ENCODE peak calls at places on chromosomes 16 and 17, in six cellular contexts. A, W, V, F, M and Q are unnamed samples.
A peak's percentile ranks its signal among the peaks of the same experiment; 100 is the strongest.

GRCh38 chr17:4407851-4408250 is 25.9 kb upstream of the SPNS3 start:
- DNase-seq in A (no peak), W (no peak), V (no peak), F (no peak), M (no peak), Q (no peak)

GRCh38 chr16:11165894-11166665 is 89.9 kb downstream of the SOCS1 start:
- DNase-seq in A (no peak), W (no peak), V (no peak), F (no peak), M (no peak), Q (no peak)

GRCh38 chr17:60416368-60416925 is 5.8 kb upstream of the CHCT1 start:
- DNase-seq in A (no peak), W (no peak), V (no peak), F (no peak), M (no peak), Q (no peak)

GRCh38 chr17:12667299-12667958 is 1.7 kb downstream of the MYOCD start:
- DNase-seq in A (peak; percentile 5), W (peak; percentile 90), V (no peak), F (peak; percentile 30), M (no peak), Q (peak; percentile 13)

GRCh38 chr16:2468142-2468724 is 2.9 kb upstream of the NTN3 start:
- DNase-seq in A (peak; percentile 14), W (no peak), V (no peak), F (no peak), M (no peak), Q (no peak)

GRCh38 chr17:67221062-67221998 is 23.7 kb downstream of the HELZ start:
- DNase-seq in A (peak; percentile 63), W (peak; percentile 69), V (no peak), F (peak; percentile 48), M (no peak), Q (no peak)

GRCh38 chr16:86371083-86371803 is 139.1 kb upstream of the FOXF1 start:
- DNase-seq in A (no peak), W (no peak), V (no peak), F (no peak), M (no peak), Q (no peak)

GRCh38 chr16:3983081-3983520 is 102.6 kb upstream of the CREBBP start:
- DNase-seq in A (peak; percentile 72), W (peak; percentile 81), V (peak; percentile 82), F (peak; percentile 88), M (peak; percentile 76), Q (no peak)

GRCh38 chr16:65392831-65393565 is 271.1 kb upstream of the CDH11 start:
- DNase-seq in A (no peak), W (no peak), V (no peak), F (no peak), M (no peak), Q (no peak)

GRCh38 chr17:38584350-38584925 is 21.3 kb downstream of the SRCIN1 start:
- DNase-seq in A (peak; percentile 28), W (peak; percentile 80), V (peak; percentile 80), F (peak; percentile 53), M (peak; percentile 85), Q (no peak)

GRCh38 chr16:14215941-14216340 is 144.8 kb downstream of the MRTFB start:
- DNase-seq in A (no peak), W (no peak), V (no peak), F (no peak), M (no peak), Q (no peak)

GRCh38 chr16:54281535-54282201 is 4.9 kb downstream of the IRX3 start:
- DNase-seq in A (no peak), W (no peak), V (no peak), F (no peak), M (peak; percentile 68), Q (no peak)

GRCh38 chr17:7356072-7356549 is 1.2 kb downstream of the TMEM95 start:
- DNase-seq in A (peak; percentile 69), W (peak; percentile 92), V (peak; percentile 86), F (peak; percentile 77), M (peak; percentile 85), Q (no peak)

GRCh38 chr17:45235071-45236001 is 13.7 kb downstream of the FMNL1 start:
- DNase-seq in A (peak; percentile 77), W (peak; percentile 87), V (no peak), F (peak; percentile 90), M (peak; percentile 77), Q (no peak)

GRCh38 chr16:49674990-49675389 is 180.9 kb downstream of the ZNF423 start:
- DNase-seq in A (no peak), W (no peak), V (no peak), F (no peak), M (no peak), Q (no peak)
- H3K4me3 ChIP-seq in A (no peak overlapping the region), W (no peak overlapping the region), V (no peak overlapping the region), F (no peak overlapping the region), M (no peak overlapping the region), Q (no peak overlapping the region)

DNA sequence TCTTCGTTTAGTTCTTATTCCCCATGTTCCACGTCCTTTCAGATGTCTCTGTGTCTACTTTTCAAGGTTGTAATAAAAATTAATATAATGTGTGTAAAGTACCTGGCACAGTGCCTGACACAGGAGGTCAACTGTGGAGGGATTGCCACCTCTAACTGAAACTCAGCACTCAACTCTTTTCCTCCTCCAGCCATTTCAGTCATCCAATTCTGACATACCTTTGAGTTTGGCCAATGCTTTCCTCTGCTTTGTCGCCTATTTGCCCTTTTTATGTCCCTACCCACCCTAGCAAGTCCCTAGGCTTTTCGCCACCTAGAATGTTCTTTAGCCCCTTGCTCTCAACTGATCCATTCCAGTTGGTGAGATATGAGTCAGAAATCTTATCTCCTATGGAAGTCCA is 1.6 kb downstream of the UBE2Z start:
- DNase-seq in A (peak; percentile 43), W (no peak), V (no peak), F (no peak), M (no peak), Q (no peak)
- H3K4me3 ChIP-seq in A (peak overlapping the region; percentile 84), W (peak overlapping the region; percentile 89), V (no peak overlapping the region), F (no peak overlapping the region), M (peak overlapping the region; percentile 96), Q (peak overlapping the region; percentile 62)

GRCh38 chr17:17593222-17593620 is 1.7 kb upstream of the PEMT start:
- DNase-seq in A (no peak), W (no peak), V (no peak), F (no peak), M (no peak), Q (no peak)
- H3K4me3 ChIP-seq in A (no peak overlapping the region), W (peak overlapping the region; percentile 86), V (no peak overlapping the region), F (no peak overlapping the region), M (no peak overlapping the region), Q (no peak overlapping the region)

DNA sequence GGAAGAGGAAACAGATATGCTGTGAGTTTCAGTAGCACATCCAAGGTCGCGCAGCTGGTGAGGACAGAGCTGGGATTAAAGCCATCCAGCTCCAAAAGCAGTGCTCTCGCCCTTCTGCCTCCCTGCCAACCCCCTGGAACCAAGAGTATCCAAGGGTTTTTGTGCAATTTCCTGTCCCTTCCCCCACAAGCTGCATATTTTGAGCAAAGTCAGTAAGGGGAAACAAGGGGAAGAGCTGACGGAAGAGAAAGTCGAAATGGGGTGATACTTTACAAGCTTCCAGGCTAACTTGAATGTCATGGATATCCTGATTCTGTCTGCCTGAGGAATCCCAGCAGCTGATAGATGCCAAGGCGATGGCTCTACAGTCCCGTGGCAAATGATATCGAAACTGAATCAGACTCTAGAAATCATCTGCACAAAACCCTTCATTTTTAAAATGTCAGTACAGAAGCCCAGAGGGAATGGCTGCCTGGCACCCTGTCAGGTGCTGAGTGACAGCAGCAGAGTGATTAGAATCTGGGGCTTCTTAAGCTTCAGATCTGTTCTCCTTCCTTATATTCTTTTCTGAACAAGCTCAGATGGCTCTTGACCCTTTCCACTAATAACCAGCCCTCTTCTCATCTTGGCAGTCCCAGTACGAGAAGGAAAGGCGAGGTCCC is 42.9 kb upstream of the TEKT3 start:
- DNase-seq in A (peak; percentile 19), W (no peak), V (no peak), F (peak; percentile 44), M (no peak), Q (no peak)
- H3K4me3 ChIP-seq in A (peak overlapping the region; percentile 38), W (no peak overlapping the region), V (no peak overlapping the region), F (no peak overlapping the region), M (peak overlapping the region; percentile 35), Q (peak overlapping the region; percentile 15)

GRCh38 chr16:87635541-87636049 is 33.3 kb downstream of the JPH3 start:
- DNase-seq in A (peak; percentile 15), W (peak; percentile 69), V (peak; percentile 66), F (peak; percentile 74), M (no peak), Q (peak; percentile 20)

GRCh38 chr16:87634411-87634810 is 32.1 kb downstream of the JPH3 start:
- DNase-seq in A (no peak), W (no peak), V (no peak), F (no peak), M (no peak), Q (no peak)

GRCh38 chr16:87636741-87637140 is 34.4 kb downstream of the JPH3 start:
- DNase-seq in A (no peak), W (no peak), V (no peak), F (no peak), M (no peak), Q (no peak)

GRCh38 chr16:87637357-87637756 is 35.0 kb downstream of the JPH3 start:
- DNase-seq in A (no peak), W (no peak), V (no peak), F (no peak), M (no peak), Q (no peak)

GRCh38 chr16:87636050-87636684 is 33.9 kb downstream of the JPH3 start:
- DNase-seq in A (peak; percentile 61), W (peak; percentile 87), V (peak; percentile 92), F (peak; percentile 85), M (peak; percentile 82), Q (peak; percentile 59)
- H3K4me3 ChIP-seq in A (no peak overlapping the region), W (peak overlapping the region; percentile 53), V (no peak overlapping the region), F (no peak overlapping the region), M (peak overlapping the region; percentile 28), Q (peak overlapping the region; percentile 55)

GRCh38 chr17:49496183-49496865 is 1.2 kb downstream of the NGFR start:
- DNase-seq in A (peak; percentile 25), W (peak; percentile 72), V (peak; percentile 74), F (peak; percentile 89), M (peak; percentile 79), Q (no peak)
- H3K4me3 ChIP-seq in A (no peak overlapping the region), W (peak overlapping the region; percentile 50), V (peak overlapping the region; percentile 34), F (peak overlapping the region; percentile 52), M (peak overlapping the region; percentile 66), Q (peak overlapping the region; percentile 41)

DNA sequence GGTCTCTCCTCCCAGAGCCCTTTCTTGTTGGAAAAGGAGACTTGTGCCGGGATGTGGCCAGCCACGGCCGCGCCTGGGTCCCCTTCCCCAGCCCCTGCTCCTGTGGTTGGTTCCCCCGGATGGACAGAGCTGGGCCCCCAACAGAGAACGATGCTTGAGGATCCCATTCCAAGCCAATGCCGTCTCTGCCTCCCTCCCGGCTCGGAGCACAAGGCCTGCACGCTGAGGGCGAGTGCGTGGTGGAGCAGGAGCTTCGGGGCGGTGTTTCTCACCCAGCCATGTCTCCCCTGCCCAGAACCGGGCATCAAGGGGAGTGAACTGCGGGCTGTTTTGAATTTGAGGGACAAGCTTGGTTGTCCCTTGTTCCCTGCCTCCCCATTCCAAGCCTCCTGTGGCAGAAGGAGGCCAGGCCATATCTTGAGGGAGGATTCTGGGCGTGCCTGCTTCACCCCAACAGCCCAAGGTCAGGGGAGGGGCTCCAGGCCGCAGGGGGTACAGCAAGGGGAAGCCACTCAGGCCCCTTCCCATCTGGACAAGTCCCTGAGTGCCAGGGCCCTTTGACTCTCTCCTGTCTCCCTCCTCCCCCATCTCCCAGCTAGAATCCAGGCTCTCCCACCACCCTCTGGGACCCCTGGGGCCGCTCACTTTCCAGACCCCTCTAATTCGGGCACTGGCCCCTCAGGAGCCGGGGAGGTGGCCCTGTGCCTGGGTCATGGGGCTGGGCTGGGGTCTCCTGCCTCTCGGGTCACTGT is 43.6 kb downstream of the SOCS3 start:
- DNase-seq in A (no peak), W (peak; percentile 61), V (no peak), F (no peak), M (no peak), Q (no peak)
- H3K4me3 ChIP-seq in A (no peak overlapping the region), W (peak overlapping the region; percentile 29), V (no peak overlapping the region), F (no peak overlapping the region), M (no peak overlapping the region), Q (no peak overlapping the region)